ENCODE peak calls at places on chromosomes 7 and 10, in six cellular contexts. H, D, R, S, G and V are unnamed samples.

GRCh38 chr10:15370212-15370740 is 813 bp downstream of the FAM171A1 start:
- DNase-seq in H (no peak), D (peak), R (no peak), S (no peak), G (peak), V (no peak)

GRCh38 chr10:77625379-77625778 is 12.2 kb downstream of the KCNMA1 start:
- DNase-seq in H (no peak), D (no peak), R (no peak), S (no peak), G (no peak), V (no peak)

GRCh38 chr10:124461642-124462347 is at the start of gene LHPP:
- DNase-seq in H (peak), D (peak), R (peak), S (peak), G (peak), V (peak)

GRCh38 chr7:51521649-51522048 is 205.0 kb upstream of the COBL start:
- DNase-seq in H (no peak), D (no peak), R (no peak), S (no peak), G (no peak), V (no peak)

GRCh38 chr7:31890198-31890597 is 180.0 kb downstream of the PDE1C start:
- DNase-seq in H (no peak), D (no peak), R (peak), S (no peak), G (no peak), V (peak)

GRCh38 chr7:157943561-157943960 is 606.8 kb downstream of the DNAJB6 start:
- DNase-seq in H (no peak), D (no peak), R (no peak), S (no peak), G (no peak), V (no peak)

GRCh38 chr10:49089789-49090595 is 25.3 kb downstream of the VSTM4 start:
- DNase-seq in H (no peak), D (no peak), R (no peak), S (peak), G (peak), V (no peak)

GRCh38 chr7:6395898-6396582 is 51.7 kb downstream of the DAGLB start:
- DNase-seq in H (no peak), D (no peak), R (no peak), S (no peak), G (no peak), V (no peak)

GRCh38 chr7:149248777-149249176 is 9.3 kb downstream of the ZNF212 start:
- DNase-seq in H (no peak), D (no peak), R (no peak), S (no peak), G (no peak), V (no peak)

GRCh38 chr10:16930540-16930939 is 113.3 kb upstream of the RSU1 start:
- DNase-seq in H (no peak), D (no peak), R (no peak), S (no peak), G (no peak), V (no peak)

GRCh38 chr7:67821116-67821515 is 824.5 kb downstream of the TYW1 start:
- DNase-seq in H (no peak), D (no peak), R (no peak), S (no peak), G (no peak), V (no peak)

GRCh38 chr7:111459757-111460280 is 102.5 kb downstream of the IMMP2L start:
- DNase-seq in H (no peak), D (no peak), R (no peak), S (no peak), G (no peak), V (no peak)

GRCh38 chr7:107014381-107015023 is 30.0 kb upstream of the PRKAR2B start:
- DNase-seq in H (no peak), D (no peak), R (no peak), S (no peak), G (no peak), V (no peak)

GRCh38 chr10:120221873-120222485 is 235.0 kb upstream of the PLPP4 start:
- DNase-seq in H (peak), D (no peak), R (no peak), S (no peak), G (no peak), V (no peak)

GRCh38 chr10:35331894-35332640 is 4.2 kb upstream of the CCNY start:
- DNase-seq in H (peak), D (no peak), R (no peak), S (peak), G (no peak), V (no peak)

GRCh38 chr7:50265968-50266694 is 38.4 kb upstream of the IKZF1 start:
- DNase-seq in H (no peak), D (no peak), R (no peak), S (no peak), G (no peak), V (no peak)

GRCh38 chr7:2632717-2633537 is 1.1 kb downstream of the TTYH3 start:
- DNase-seq in H (peak), D (peak), R (peak), S (peak), G (peak), V (peak)

GRCh38 chr10:88994034-88994433 is 3.4 kb downstream of the FAS start:
- DNase-seq in H (no peak), D (no peak), R (no peak), S (no peak), G (no peak), V (no peak)

GRCh38 chr7:72441791-72442190 is 29.7 kb upstream of the CALN1 start:
- DNase-seq in H (no peak), D (no peak), R (no peak), S (no peak), G (no peak), V (no peak)

GRCh38 chr7:52586704-52587103 is 448.7 kb upstream of the POM121L12 start:
- DNase-seq in H (no peak), D (no peak), R (no peak), S (no peak), G (no peak), V (no peak)

GRCh38 chr10:25382029-25382810 is 207.4 kb downstream of the GPR158 start:
- DNase-seq in H (no peak), D (no peak), R (no peak), S (no peak), G (no peak), V (no peak)

GRCh38 chr7:27174077-27175004 is at the start of gene HOXA10:
- DNase-seq in H (no peak), D (peak), R (no peak), S (peak), G (peak), V (peak)

GRCh38 chr7:68015565-68016532 is 1019.2 kb downstream of the TYW1 start:
- DNase-seq in H (peak), D (no peak), R (no peak), S (no peak), G (no peak), V (no peak)

GRCh38 chr7:157841757-157842390 is 505.1 kb downstream of the DNAJB6 start:
- DNase-seq in H (no peak), D (no peak), R (no peak), S (no peak), G (no peak), V (no peak)

GRCh38 chr7:114703677-114704076 is 218.2 kb upstream of the MDFIC start:
- DNase-seq in H (peak), D (peak), R (no peak), S (no peak), G (no peak), V (no peak)

GRCh38 chr10:22473459-22473858 is 128.2 kb downstream of the SPAG6 start:
- DNase-seq in H (no peak), D (no peak), R (no peak), S (no peak), G (no peak), V (no peak)

GRCh38 chr10:133009218-133009954 is 67.0 kb upstream of the CFAP46 start:
- DNase-seq in H (peak), D (peak), R (peak), S (no peak), G (no peak), V (peak)
- TF ChIP-seq POLR2A in H (no peak), D (no peak), R (no peak), S (no peak), G (no peak), V (no peak)

GRCh38 chr10:1212571-1213141 is 156.5 kb downstream of the WDR37 start:
- DNase-seq in H (no peak), D (peak), R (no peak), S (no peak), G (no peak), V (no peak)
- TF ChIP-seq CTCF in H (no peak), D (no peak), R (no peak), S (no peak), G (no peak), V (no peak)

DNA sequence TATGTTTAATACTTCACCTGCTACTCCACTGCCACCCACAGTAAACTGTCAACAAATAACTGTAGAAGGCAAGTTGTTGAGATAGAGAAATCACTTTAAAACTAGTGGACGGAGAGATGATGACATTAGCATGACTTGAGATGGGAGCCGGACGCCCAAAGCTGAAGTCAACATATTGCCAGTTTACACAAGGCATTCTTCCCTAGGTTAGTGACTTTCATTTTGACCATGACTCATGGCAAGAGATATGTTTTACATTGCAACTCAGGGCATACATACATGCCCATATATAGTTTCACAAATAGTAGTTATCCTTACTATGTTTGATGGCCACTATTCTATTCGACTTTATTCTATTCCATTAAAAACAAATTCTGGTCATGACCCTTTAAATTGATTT is 296.6 kb downstream of the PLXNA4 start:
- DNase-seq in H (peak), D (no peak), R (no peak), S (no peak), G (no peak), V (no peak)
- H3K4me3 ChIP-seq in H (no peak), D (no peak), R (no peak), S (no peak), G (no peak), V (no peak)

GRCh38 chr7:116524609-116525297 is at the start of gene CAV1:
- DNase-seq in H (peak), D (peak), R (peak), S (peak), G (peak), V (peak)
- TF ChIP-seq POLR2A in H (peak), D (no peak), R (peak), S (peak), G (peak), V (no peak)